ENCODE peak calls at places on chromosome 2, in six cellular contexts. R is NCI-H446, A is NCI-H510A treated with DMSO at 0.1 percent for 48 hours, G is neural progenitor cell, E is C1 segment of cervical spinal cord, D is vagina. M is an unnamed sample.
A peak's percentile ranks its signal among the peaks of the same experiment; 100 is the strongest.

GRCh38 chr2:148201075-148202004 is 180.4 kb downstream of the MBD5 start:
- DNase-seq in G (peak; percentile 87), R (peak; percentile 7), E (no peak), A (no peak), D (no peak), M (peak; percentile 25)

GRCh38 chr2:224882291-224883171 is 159.7 kb downstream of the DOCK10 start:
- DNase-seq in E (no peak), A (no peak), G (no peak), R (no peak), D (no peak), M (peak; percentile 86)

GRCh38 chr2:127012215-127012614 is 94.7 kb downstream of the BIN1 start:
- DNase-seq in A (no peak), E (no peak), G (no peak), D (no peak), R (no peak), M (peak; percentile 88)

GRCh38 chr2:41784496-41784895 is 263.3 kb upstream of the PKDCC start:
- DNase-seq in G (no peak), R (no peak), E (no peak), D (no peak), A (no peak), M (no peak)

GRCh38 chr2:240451108-240451611 is 15.7 kb downstream of the GPC1 start:
- DNase-seq in E (no peak), R (no peak), G (no peak), D (no peak), A (no peak), M (peak; percentile 39)

GRCh38 chr2:64323192-64323591 is 130.8 kb upstream of the LGALSL start:
- DNase-seq in D (no peak), E (no peak), A (peak; percentile 35), G (no peak), R (no peak), M (no peak)

GRCh38 chr2:100321881-100322820 is at the start of gene LONRF2:
- DNase-seq in A (peak; percentile 42), E (peak; percentile 52), G (peak; percentile 67), D (no peak), R (no peak), M (no peak)

GRCh38 chr2:156908825-156909224 is 348.7 kb upstream of the GALNT5 start:
- DNase-seq in D (no peak), G (no peak), R (no peak), E (no peak), A (no peak), M (peak; percentile 41)

GRCh38 chr2:143161982-143162837 is 33.0 kb downstream of the ARHGAP15 start:
- DNase-seq in D (no peak), A (peak; percentile 69), R (peak; percentile 58), G (peak; percentile 64), E (no peak), M (peak; percentile 58)

GRCh38 chr2:28134262-28134812 is 243.8 kb downstream of the BABAM2 start:
- DNase-seq in G (no peak), E (no peak), D (no peak), R (no peak), A (no peak), M (no peak)

M was measured in foreskin fibroblast.